ENCODE peak calls at places on chromosomes 16 and 17, in eight cellular contexts. One of them, this sample, is unnamed.

GRCh38 chr16:75701361-75701760 is at the start of gene DUXB:
- DNase-seq in transverse colon: no peak
- DNase-seq in iPS DF 19.7: no peak
- DNase-seq in PC-3: no peak
- DNase-seq in hypothalamus: no peak
- DNase-seq in kidney epithelial cell: no peak
- DNase-seq in midbrain: no peak
- DNase-seq in HTR-8/SVneo: no peak
- DNase-seq in this sample: no peak

GRCh38 chr17:79065105-79065670 is 9.4 kb upstream of the ENGASE start:
- DNase-seq in transverse colon: peak
- DNase-seq in iPS DF 19.7: no peak
- DNase-seq in PC-3: peak
- DNase-seq in hypothalamus: peak
- DNase-seq in kidney epithelial cell: no peak
- DNase-seq in midbrain: no peak
- DNase-seq in HTR-8/SVneo: no peak
- DNase-seq in this sample: peak

GRCh38 chr17:41324180-41325075 is 8.9 kb upstream of the KRTAP17-1 start:
- DNase-seq in transverse colon: peak
- DNase-seq in iPS DF 19.7: peak
- DNase-seq in PC-3: peak
- DNase-seq in hypothalamus: no peak
- DNase-seq in kidney epithelial cell: no peak
- DNase-seq in midbrain: no peak
- DNase-seq in HTR-8/SVneo: peak
- DNase-seq in this sample: no peak

GRCh38 chr17:63550816-63551639 is 751 bp downstream of the DCAF7 start:
- DNase-seq in transverse colon: peak
- DNase-seq in iPS DF 19.7: no peak
- DNase-seq in PC-3: peak
- DNase-seq in hypothalamus: no peak
- DNase-seq in kidney epithelial cell: no peak
- DNase-seq in midbrain: no peak
- DNase-seq in HTR-8/SVneo: peak
- DNase-seq in this sample: peak

GRCh38 chr16:28524544-28525179 is 14.1 kb downstream of the NUPR1 start:
- DNase-seq in transverse colon: no peak
- DNase-seq in iPS DF 19.7: no peak
- DNase-seq in PC-3: no peak
- DNase-seq in hypothalamus: no peak
- DNase-seq in kidney epithelial cell: no peak
- DNase-seq in midbrain: no peak
- DNase-seq in HTR-8/SVneo: no peak
- DNase-seq in this sample: no peak

GRCh38 chr17:40557531-40558299 is 7.6 kb downstream of the CCR7 start:
- DNase-seq in transverse colon: no peak
- DNase-seq in iPS DF 19.7: no peak
- DNase-seq in PC-3: no peak
- DNase-seq in hypothalamus: no peak
- DNase-seq in kidney epithelial cell: no peak
- DNase-seq in midbrain: no peak
- DNase-seq in HTR-8/SVneo: no peak
- DNase-seq in this sample: no peak

GRCh38 chr17:74126179-74126900 is 77.1 kb upstream of the RPL38 start:
- DNase-seq in transverse colon: peak
- DNase-seq in iPS DF 19.7: no peak
- DNase-seq in PC-3: no peak
- DNase-seq in hypothalamus: no peak
- DNase-seq in kidney epithelial cell: no peak
- DNase-seq in midbrain: no peak
- DNase-seq in HTR-8/SVneo: no peak
- DNase-seq in this sample: no peak

GRCh38 chr16:27317320-27317719 is 3.5 kb downstream of the IL4R start:
- DNase-seq in transverse colon: no peak
- DNase-seq in iPS DF 19.7: no peak
- DNase-seq in PC-3: no peak
- DNase-seq in hypothalamus: no peak
- DNase-seq in kidney epithelial cell: no peak
- DNase-seq in midbrain: no peak
- DNase-seq in HTR-8/SVneo: no peak
- DNase-seq in this sample: no peak

GRCh38 chr17:30433514-30433913 is 43.7 kb upstream of the GOSR1 start:
- DNase-seq in transverse colon: no peak
- DNase-seq in iPS DF 19.7: no peak
- DNase-seq in PC-3: peak
- DNase-seq in hypothalamus: no peak
- DNase-seq in kidney epithelial cell: peak
- DNase-seq in midbrain: no peak
- DNase-seq in HTR-8/SVneo: peak
- DNase-seq in this sample: peak

GRCh38 chr16:87845213-87845612 is 24.1 kb downstream of the SLC7A5 start:
- DNase-seq in transverse colon: no peak
- DNase-seq in iPS DF 19.7: no peak
- DNase-seq in PC-3: no peak
- DNase-seq in hypothalamus: no peak
- DNase-seq in kidney epithelial cell: no peak
- DNase-seq in midbrain: no peak
- DNase-seq in HTR-8/SVneo: no peak
- DNase-seq in this sample: no peak

GRCh38 chr17:73335591-73336503 is 24.0 kb upstream of the CDC42EP4 start:
- DNase-seq in transverse colon: peak
- DNase-seq in iPS DF 19.7: no peak
- DNase-seq in PC-3: peak
- DNase-seq in hypothalamus: no peak
- DNase-seq in kidney epithelial cell: no peak
- DNase-seq in midbrain: no peak
- DNase-seq in HTR-8/SVneo: no peak
- DNase-seq in this sample: no peak

GRCh38 chr17:2571523-2572303 is 21.7 kb upstream of the PAFAH1B1 start:
- DNase-seq in transverse colon: no peak
- DNase-seq in iPS DF 19.7: no peak
- DNase-seq in PC-3: no peak
- DNase-seq in hypothalamus: no peak
- DNase-seq in kidney epithelial cell: no peak
- DNase-seq in midbrain: no peak
- DNase-seq in HTR-8/SVneo: no peak
- DNase-seq in this sample: no peak

GRCh38 chr17:67514998-67515397 is 137.9 kb downstream of the PITPNC1 start:
- DNase-seq in transverse colon: no peak
- DNase-seq in iPS DF 19.7: no peak
- DNase-seq in PC-3: no peak
- DNase-seq in hypothalamus: no peak
- DNase-seq in kidney epithelial cell: no peak
- DNase-seq in midbrain: no peak
- DNase-seq in HTR-8/SVneo: no peak
- DNase-seq in this sample: no peak

GRCh38 chr16:22788190-22788530 is 25.8 kb upstream of the HS3ST2 start:
- DNase-seq in transverse colon: no peak
- DNase-seq in iPS DF 19.7: no peak
- DNase-seq in PC-3: no peak
- DNase-seq in hypothalamus: no peak
- DNase-seq in kidney epithelial cell: no peak
- DNase-seq in midbrain: no peak
- DNase-seq in HTR-8/SVneo: no peak
- DNase-seq in this sample: no peak

GRCh38 chr16:743794-744500 is 3.1 kb upstream of the CIAO3 start:
- DNase-seq in transverse colon: no peak
- DNase-seq in iPS DF 19.7: no peak
- DNase-seq in PC-3: no peak
- DNase-seq in hypothalamus: no peak
- DNase-seq in kidney epithelial cell: no peak
- DNase-seq in midbrain: no peak
- DNase-seq in HTR-8/SVneo: no peak
- DNase-seq in this sample: no peak

GRCh38 chr17:82933006-82933310 is 93.1 kb upstream of the ZNF750 start:
- DNase-seq in transverse colon: no peak
- DNase-seq in iPS DF 19.7: no peak
- DNase-seq in PC-3: no peak
- DNase-seq in hypothalamus: no peak
- DNase-seq in kidney epithelial cell: no peak
- DNase-seq in midbrain: no peak
- DNase-seq in HTR-8/SVneo: no peak
- DNase-seq in this sample: no peak

GRCh38 chr16:11609474-11610120 is 22.9 kb upstream of the LITAF start:
- DNase-seq in transverse colon: no peak
- DNase-seq in iPS DF 19.7: no peak
- DNase-seq in PC-3: no peak
- DNase-seq in hypothalamus: no peak
- DNase-seq in kidney epithelial cell: peak
- DNase-seq in midbrain: peak
- DNase-seq in HTR-8/SVneo: no peak
- DNase-seq in this sample: no peak

GRCh38 chr17:19371259-19372003 is 6.9 kb upstream of the MAPK7 start:
- DNase-seq in transverse colon: no peak
- DNase-seq in iPS DF 19.7: no peak
- DNase-seq in PC-3: no peak
- DNase-seq in hypothalamus: no peak
- DNase-seq in kidney epithelial cell: no peak
- DNase-seq in midbrain: no peak
- DNase-seq in HTR-8/SVneo: no peak
- DNase-seq in this sample: no peak

GRCh38 chr17:46794318-46794717 is 24.2 kb downstream of the WNT3 start:
- DNase-seq in transverse colon: no peak
- DNase-seq in iPS DF 19.7: no peak
- DNase-seq in PC-3: no peak
- DNase-seq in hypothalamus: no peak
- DNase-seq in kidney epithelial cell: no peak
- DNase-seq in midbrain: no peak
- DNase-seq in HTR-8/SVneo: no peak
- DNase-seq in this sample: no peak

GRCh38 chr16:86261379-86261778 is 248.9 kb upstream of the FOXF1 start:
- DNase-seq in transverse colon: no peak
- DNase-seq in iPS DF 19.7: no peak
- DNase-seq in PC-3: peak
- DNase-seq in hypothalamus: no peak
- DNase-seq in kidney epithelial cell: no peak
- DNase-seq in midbrain: no peak
- DNase-seq in HTR-8/SVneo: peak
- DNase-seq in this sample: no peak

GRCh38 chr17:1362964-1363363 is 37.1 kb downstream of the YWHAE start:
- DNase-seq in transverse colon: peak
- DNase-seq in iPS DF 19.7: no peak
- DNase-seq in PC-3: no peak
- DNase-seq in hypothalamus: no peak
- DNase-seq in kidney epithelial cell: no peak
- DNase-seq in midbrain: peak
- DNase-seq in HTR-8/SVneo: no peak
- DNase-seq in this sample: no peak

GRCh38 chr16:66212426-66212825 is 154.1 kb upstream of the CDH5 start:
- DNase-seq in transverse colon: no peak
- DNase-seq in iPS DF 19.7: no peak
- DNase-seq in PC-3: no peak
- DNase-seq in hypothalamus: no peak
- DNase-seq in kidney epithelial cell: no peak
- DNase-seq in midbrain: no peak
- DNase-seq in HTR-8/SVneo: no peak
- DNase-seq in this sample: no peak

GRCh38 chr17:4554997-4555799 is at the start of gene MYBBP1A:
- DNase-seq in transverse colon: peak
- DNase-seq in iPS DF 19.7: peak
- DNase-seq in PC-3: peak
- DNase-seq in hypothalamus: peak
- DNase-seq in kidney epithelial cell: peak
- DNase-seq in midbrain: peak
- DNase-seq in HTR-8/SVneo: peak
- DNase-seq in this sample: peak

GRCh38 chr16:81711609-81712329 is 67.3 kb upstream of the PLCG2 start:
- DNase-seq in transverse colon: peak
- DNase-seq in iPS DF 19.7: no peak
- DNase-seq in PC-3: peak
- DNase-seq in hypothalamus: no peak
- DNase-seq in kidney epithelial cell: peak
- DNase-seq in midbrain: no peak
- DNase-seq in HTR-8/SVneo: peak
- DNase-seq in this sample: no peak

GRCh38 chr16:4388275-4389021 is 16.8 kb downstream of the VASN start:
- DNase-seq in transverse colon: no peak
- DNase-seq in iPS DF 19.7: no peak
- DNase-seq in PC-3: no peak
- DNase-seq in hypothalamus: no peak
- DNase-seq in kidney epithelial cell: no peak
- DNase-seq in midbrain: no peak
- DNase-seq in HTR-8/SVneo: peak
- DNase-seq in this sample: no peak

GRCh38 chr17:39402890-39403605 is 1.6 kb upstream of the FBXL20 start:
- DNase-seq in transverse colon: no peak
- DNase-seq in iPS DF 19.7: no peak
- DNase-seq in PC-3: no peak
- DNase-seq in hypothalamus: no peak
- DNase-seq in kidney epithelial cell: no peak
- DNase-seq in midbrain: no peak
- DNase-seq in HTR-8/SVneo: no peak
- DNase-seq in this sample: no peak

GRCh38 chr17:53655591-53655990 is 167.1 kb upstream of the KIF2B start:
- DNase-seq in transverse colon: no peak
- DNase-seq in iPS DF 19.7: no peak
- DNase-seq in PC-3: no peak
- DNase-seq in hypothalamus: no peak
- DNase-seq in kidney epithelial cell: peak
- DNase-seq in midbrain: no peak
- DNase-seq in HTR-8/SVneo: peak
- DNase-seq in this sample: no peak

GRCh38 chr17:6479626-6480324 is 35.5 kb downstream of the PIMREG start:
- DNase-seq in transverse colon: no peak
- DNase-seq in iPS DF 19.7: no peak
- DNase-seq in PC-3: no peak
- DNase-seq in hypothalamus: no peak
- DNase-seq in kidney epithelial cell: no peak
- DNase-seq in midbrain: no peak
- DNase-seq in HTR-8/SVneo: no peak
- DNase-seq in this sample: no peak

GRCh38 chr16:84288902-84289301 is 5.8 kb upstream of the WFDC1 start:
- DNase-seq in transverse colon: no peak
- DNase-seq in iPS DF 19.7: no peak
- DNase-seq in PC-3: no peak
- DNase-seq in hypothalamus: no peak
- DNase-seq in kidney epithelial cell: no peak
- DNase-seq in midbrain: no peak
- DNase-seq in HTR-8/SVneo: no peak
- DNase-seq in this sample: no peak

GRCh38 chr17:62093188-62094155 is 28.4 kb upstream of the MED13 start:
- DNase-seq in transverse colon: no peak
- DNase-seq in iPS DF 19.7: no peak
- DNase-seq in PC-3: peak
- DNase-seq in hypothalamus: no peak
- DNase-seq in kidney epithelial cell: peak
- DNase-seq in midbrain: no peak
- DNase-seq in HTR-8/SVneo: peak
- DNase-seq in this sample: no peak

GRCh38 chr17:45370949-45371413 is 54.2 kb upstream of the MAP3K14 start:
- DNase-seq in transverse colon: no peak
- DNase-seq in iPS DF 19.7: no peak
- DNase-seq in PC-3: peak
- DNase-seq in hypothalamus: no peak
- DNase-seq in kidney epithelial cell: no peak
- DNase-seq in midbrain: no peak
- DNase-seq in HTR-8/SVneo: no peak
- DNase-seq in this sample: no peak

GRCh38 chr17:40530988-40531971 is 29.9 kb upstream of the TNS4 start:
- DNase-seq in transverse colon: no peak
- DNase-seq in iPS DF 19.7: no peak
- DNase-seq in PC-3: no peak
- DNase-seq in hypothalamus: no peak
- DNase-seq in kidney epithelial cell: no peak
- DNase-seq in midbrain: no peak
- DNase-seq in HTR-8/SVneo: no peak
- DNase-seq in this sample: no peak

GRCh38 chr16:31077024-31077423 is 2.8 kb downstream of the ZNF646 start:
- DNase-seq in transverse colon: no peak
- DNase-seq in iPS DF 19.7: no peak
- DNase-seq in PC-3: no peak
- DNase-seq in hypothalamus: no peak
- DNase-seq in kidney epithelial cell: no peak
- DNase-seq in midbrain: no peak
- DNase-seq in HTR-8/SVneo: no peak
- DNase-seq in this sample: no peak

GRCh38 chr17:59331929-59332889 is 754 bp downstream of the YPEL2 start:
- DNase-seq in transverse colon: peak
- DNase-seq in iPS DF 19.7: no peak
- DNase-seq in PC-3: no peak
- DNase-seq in hypothalamus: peak
- DNase-seq in kidney epithelial cell: no peak
- DNase-seq in midbrain: no peak
- DNase-seq in HTR-8/SVneo: peak
- DNase-seq in this sample: no peak

This sample was measured in NCI-H1092.